ENCODE peak calls at places on chromosomes 12 and 14, in five cellular contexts. N is AG09309, A is NT2/D1, T is HL-60, R is left ventricle myocardium inferior. O is an unnamed sample.

GRCh38 chr12:19130224-19131019 is 889 bp downstream of the PLEKHA5 start:
- DNase-seq in N (no peak), A (peak; percentile 66), T (peak; percentile 2), R (peak; percentile 41), O (peak; percentile 45)

GRCh38 chr12:24977060-24977459 is 28.2 kb upstream of the BCAT1 start:
- DNase-seq in N (no peak), A (no peak), T (peak; percentile 20), R (no peak), O (no peak)

GRCh38 chr14:64971890-64972785 is at the start of gene RAB15:
- DNase-seq in N (no peak), A (no peak), T (no peak), R (peak; percentile 39), O (no peak)

GRCh38 chr12:117875652-117876491 is 92.9 kb downstream of the KSR2 start:
- DNase-seq in N (no peak), A (peak; percentile 70), T (no peak), R (no peak), O (peak; percentile 54)

GRCh38 chr12:4168041-4168440 is 105.5 kb upstream of the CCND2 start:
- DNase-seq in N (no peak), A (no peak), T (no peak), R (no peak), O (no peak)

GRCh38 chr14:50363734-50364113 is 33.0 kb downstream of the CDKL1 start:
- DNase-seq in N (no peak), A (no peak), T (peak; percentile 86), R (no peak), O (no peak)

GRCh38 chr14:53528114-53528513 is 375.0 kb upstream of the DDHD1 start:
- DNase-seq in N (no peak), A (no peak), T (no peak), R (no peak), O (no peak)

GRCh38 chr14:71441142-71441541 is 491.1 kb upstream of the RGS6 start:
- DNase-seq in N (no peak), A (no peak), T (no peak), R (no peak), O (no peak)

GRCh38 chr14:21255385-21256101 is 13.7 kb downstream of the HNRNPC start:
- DNase-seq in N (no peak), A (no peak), T (no peak), R (no peak), O (no peak)

GRCh38 chr14:49992901-49993335 is 100.0 kb downstream of the ARF6 start:
- DNase-seq in N (no peak), A (no peak), T (no peak), R (no peak), O (peak; percentile 58)

GRCh38 chr12:123054371-123054770 is 73.9 kb downstream of the ARL6IP4 start:
- DNase-seq in N (no peak), A (no peak), T (no peak), R (no peak), O (no peak)

GRCh38 chr12:51593539-51593938 is 2.5 kb downstream of the SCN8A start:
- DNase-seq in N (peak; percentile 31), A (peak; percentile 13), T (peak; percentile 14), R (no peak), O (peak; percentile 60)

GRCh38 chr14:52802597-52802996 is 11.2 kb upstream of the GNPNAT1 start:
- DNase-seq in N (no peak), A (no peak), T (no peak), R (no peak), O (peak; percentile 56)

GRCh38 chr12:70272510-70272909 is 29.3 kb downstream of the CNOT2 start:
- DNase-seq in N (no peak), A (no peak), T (no peak), R (no peak), O (no peak)

GRCh38 chr14:69543341-69544249 is 31.1 kb downstream of the CCDC177 start:
- DNase-seq in N (peak; percentile 33), A (no peak), T (peak; percentile 70), R (no peak), O (peak; percentile 89)

GRCh38 chr12:52584156-52584682 is 10.6 kb upstream of the KRT74 start:
- DNase-seq in N (no peak), A (no peak), T (no peak), R (no peak), O (no peak)

DNA sequence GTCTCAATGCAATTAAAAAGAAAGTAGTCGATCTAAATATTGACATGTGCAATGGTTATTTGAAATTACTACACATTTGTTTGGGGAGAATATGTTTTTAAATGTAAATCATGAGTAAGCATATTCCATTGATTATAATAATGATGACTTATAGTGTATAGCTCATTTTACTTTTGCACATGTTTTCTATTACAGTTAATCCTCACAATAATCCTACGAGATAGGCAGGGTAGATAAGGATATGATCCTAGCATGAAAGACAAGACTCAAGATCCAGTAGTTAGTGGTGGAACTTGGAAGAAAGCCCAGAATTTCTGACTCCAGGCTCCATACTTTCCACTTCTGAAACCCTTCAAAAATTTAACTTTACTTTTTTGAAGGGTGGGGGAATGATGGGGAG is 94.0 kb downstream of the NAV3 start:
- DNase-seq in N (peak; percentile 76), A (no peak), T (no peak), R (no peak), O (peak; percentile 53)
- H3K4me3 ChIP-seq in N (no peak overlapping the region), A (no peak overlapping the region), T (no peak overlapping the region), R (no peak overlapping the region), O (no peak overlapping the region)

GRCh38 chr12:42737364-42737763 is 147.8 kb upstream of the PRICKLE1 start:
- DNase-seq in N (no peak), A (no peak), T (no peak), R (no peak), O (no peak)

GRCh38 chr12:42744539-42745156 is 155.1 kb upstream of the PRICKLE1 start:
- DNase-seq in N (peak; percentile 74), A (no peak), T (no peak), R (no peak), O (no peak)

GRCh38 chr12:42741771-42742510 is 152.4 kb upstream of the PRICKLE1 start:
- DNase-seq in N (peak; percentile 68), A (no peak), T (no peak), R (no peak), O (peak; percentile 82)

GRCh38 chr12:42742691-42743090 is 153.1 kb upstream of the PRICKLE1 start:
- DNase-seq in N (no peak), A (no peak), T (no peak), R (no peak), O (no peak)
- H3K4me3 ChIP-seq in N (no peak overlapping the region), A (no peak overlapping the region), T (no peak overlapping the region), R (peak overlapping the region; percentile 22), O (no peak overlapping the region)

GRCh38 chr14:100010679-100011078 is 54.5 kb upstream of the EVL start:
- DNase-seq in N (no peak), A (no peak), T (no peak), R (no peak), O (no peak)
- H3K4me3 ChIP-seq in N (no peak overlapping the region), A (no peak overlapping the region), T (no peak overlapping the region), R (no peak overlapping the region), O (no peak overlapping the region)

GRCh38 chr14:99535908-99536778 is 54.9 kb downstream of the CCNK start:
- DNase-seq in N (no peak), A (no peak), T (no peak), R (no peak), O (no peak)
- H3K4me3 ChIP-seq in N (no peak overlapping the region), A (no peak overlapping the region), T (no peak overlapping the region), R (no peak overlapping the region), O (no peak overlapping the region)

DNA sequence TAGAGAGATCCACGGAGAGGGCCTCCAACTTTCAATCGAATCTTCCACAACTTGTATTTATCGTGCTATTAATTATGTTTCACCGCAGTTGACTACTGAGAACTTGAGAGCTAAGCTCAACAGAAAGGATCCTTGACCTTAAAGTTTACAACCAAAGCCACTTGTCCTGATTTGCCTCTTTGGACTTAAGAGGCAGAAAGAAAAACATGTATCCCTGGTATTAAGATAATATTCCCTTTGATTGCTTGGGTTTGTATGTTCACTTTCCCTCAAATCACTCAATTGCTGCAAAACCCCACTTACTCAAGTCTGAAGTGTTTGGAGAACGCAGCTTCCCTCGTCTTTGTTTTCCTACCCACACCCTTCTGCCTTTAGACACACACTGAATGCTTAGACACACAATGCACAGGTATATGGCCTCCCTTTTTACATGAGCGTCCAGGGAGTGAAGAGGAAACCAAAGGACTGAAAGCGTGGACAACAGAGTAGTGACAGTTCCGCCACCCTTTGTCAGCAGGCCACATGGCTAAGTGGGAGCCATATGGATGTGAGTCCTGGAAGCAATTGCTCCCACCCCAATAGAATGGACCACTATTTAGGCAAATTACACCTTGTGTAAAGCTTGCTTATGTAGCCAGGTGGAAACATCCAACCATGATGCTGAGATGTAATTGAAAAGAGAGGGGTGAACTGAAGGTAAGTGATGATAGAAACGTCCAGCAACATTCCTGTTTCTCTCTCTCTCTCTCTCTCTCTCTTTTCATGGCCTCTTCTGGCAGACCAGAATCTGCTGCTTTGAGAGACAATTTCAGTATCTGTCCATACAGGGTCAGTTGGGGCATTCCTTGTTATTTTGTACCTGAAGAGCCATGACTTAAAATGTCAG is 1.4 kb upstream of the PKP2 start:
- DNase-seq in N (no peak), A (no peak), T (no peak), R (no peak), O (no peak)
- H3K4me3 ChIP-seq in N (no peak overlapping the region), A (peak overlapping the region; percentile 73), T (no peak overlapping the region), R (no peak overlapping the region), O (no peak overlapping the region)

DNA sequence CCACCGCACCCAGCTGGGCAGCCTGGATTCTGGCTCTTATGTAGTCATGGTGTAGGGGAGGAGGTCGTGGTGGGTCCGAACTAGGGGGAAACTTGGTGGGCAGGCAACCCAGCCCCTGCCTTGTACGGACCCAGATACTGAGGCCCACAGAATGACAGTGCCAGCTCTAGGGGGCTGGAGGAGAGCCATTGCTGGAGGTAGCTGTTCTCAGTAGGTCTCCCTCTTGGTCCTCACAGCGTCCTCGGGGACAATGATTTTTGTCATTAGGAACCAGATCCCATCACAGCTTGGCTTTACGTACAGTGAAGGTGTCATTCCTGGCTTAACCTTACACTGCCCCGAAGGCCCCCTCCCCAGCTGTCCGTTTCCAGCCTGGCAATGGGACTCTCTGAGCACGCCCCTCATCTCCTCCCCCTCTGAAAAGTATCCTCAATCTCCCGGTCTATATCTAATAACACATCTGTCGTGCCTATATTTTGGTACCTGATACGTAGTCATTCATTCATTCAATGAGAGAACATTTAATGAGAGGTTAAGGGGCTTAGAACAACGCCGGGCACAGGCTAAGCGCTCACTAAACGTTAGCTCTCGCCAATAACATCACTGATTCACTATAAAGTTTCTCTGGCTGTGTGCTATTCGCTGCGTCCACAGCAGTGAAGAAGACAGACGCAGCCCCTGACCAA is 619 bp upstream of the DYNC1H1 start:
- DNase-seq in N (no peak), A (no peak), T (no peak), R (no peak), O (no peak)
- H3K4me3 ChIP-seq in N (no peak overlapping the region), A (peak overlapping the region; percentile 4), T (no peak overlapping the region), R (peak overlapping the region; percentile 98), O (peak overlapping the region; percentile 12)

GRCh38 chr12:2960432-2960956 is 1.3 kb downstream of the TEAD4 start:
- DNase-seq in N (no peak), A (no peak), T (no peak), R (no peak), O (peak; percentile 35)
- H3K4me3 ChIP-seq in N (peak overlapping the region; percentile 64), A (peak overlapping the region; percentile 87), T (no peak overlapping the region), R (peak overlapping the region; percentile 76), O (peak overlapping the region; percentile 58)

DNA sequence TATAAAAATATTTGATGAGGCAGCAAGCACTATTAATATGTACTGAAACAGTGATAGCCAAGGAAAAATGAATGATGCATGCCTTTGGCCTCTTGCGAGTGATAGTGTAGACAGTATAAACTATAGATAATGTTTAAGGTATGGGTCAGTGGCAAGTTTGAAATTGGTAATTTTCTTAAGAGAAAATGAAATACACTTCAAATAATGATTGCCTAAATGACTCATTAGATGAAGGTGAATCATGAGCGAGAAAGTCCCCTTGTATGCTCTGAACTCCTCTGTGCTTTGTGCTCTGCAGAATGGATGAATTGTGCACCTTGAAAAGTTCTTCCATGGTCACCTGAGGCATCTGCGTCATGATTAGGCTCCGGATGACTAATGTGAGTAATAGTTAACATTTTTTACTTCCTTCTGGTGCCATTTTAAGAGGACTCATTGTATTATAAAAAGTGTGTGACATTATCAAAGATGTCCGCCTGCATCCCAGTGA is 84.9 kb upstream of the RTL1 start:
- DNase-seq in N (no peak), A (no peak), T (no peak), R (no peak), O (no peak)
- H3K4me3 ChIP-seq in N (no peak overlapping the region), A (no peak overlapping the region), T (no peak overlapping the region), R (no peak overlapping the region), O (no peak overlapping the region)

O was measured in astrocyte of the spinal cord.